ENCODE peak calls at places on chromosomes 12 and 14, in five cellular contexts. I is lung, L is neural crest cell, T is H7, K is iPS-NIHi11. W is an unnamed sample.

GRCh38 chr14:56152221-56152620 is 34.0 kb downstream of the PELI2 start:
- DNase-seq in L (no peak), K (no peak), I (no peak), T (no peak), W (no peak)

GRCh38 chr14:101813171-101813759 is 51.8 kb downstream of the PPP2R5C start:
- DNase-seq in T (no peak), I (no peak), K (no peak), L (no peak), W (peak; percentile 47)

GRCh38 chr12:112303004-112303403 is 79.2 kb downstream of the HECTD4 start:
- DNase-seq in K (no peak), I (no peak), L (no peak), T (no peak), W (no peak)

GRCh38 chr12:18864900-18865561 is 127.1 kb downstream of the CAPZA3 start:
- DNase-seq in K (no peak), L (no peak), T (no peak), I (no peak), W (no peak)

GRCh38 chr12:69495071-69495470 is 24.9 kb downstream of the FRS2 start:
- DNase-seq in L (no peak), T (no peak), K (no peak), I (no peak), W (no peak)

GRCh38 chr12:121860257-121860656 is 1.6 kb upstream of the HPD start:
- DNase-seq in L (no peak), T (no peak), I (no peak), K (no peak), W (no peak)

GRCh38 chr12:106428379-106428778 is 70.8 kb downstream of the POLR3B start:
- DNase-seq in T (no peak), K (no peak), I (no peak), L (no peak), W (no peak)

GRCh38 chr12:76690916-76691700 is 72.8 kb upstream of the ZDHHC17 start:
- DNase-seq in I (no peak), K (no peak), T (no peak), L (no peak), W (no peak)

GRCh38 chr12:16300222-16300621 is 22.7 kb upstream of the SLC15A5 start:
- DNase-seq in K (no peak), I (no peak), T (no peak), L (no peak), W (no peak)

GRCh38 chr14:67710209-67710608 is 8.5 kb downstream of the RDH12 start:
- DNase-seq in K (no peak), I (no peak), T (no peak), L (no peak), W (no peak)

W was measured in mucosa of descending colon.